ENCODE peak calls at places on chromosomes 7 and 10, in four cellular contexts. One of them, this sample, is unnamed.

GRCh38 chr10:16828731-16829175 is 11.5 kb upstream of the RSU1 start:
- DNase-seq in activated CD4-positive, alpha-beta T cell treated with anti-CD3 and anti-CD28 coated beads, Interleukin-2, amount 50 U/mL, for 24 hours: no peak
- DNase-seq in neuronal stem cell: no peak
- DNase-seq in NAMALWA: no peak
- DNase-seq in this sample: no peak

GRCh38 chr7:34751725-34752643 is 94.0 kb downstream of the NPSR1 start:
- DNase-seq in activated CD4-positive, alpha-beta T cell treated with anti-CD3 and anti-CD28 coated beads, Interleukin-2, amount 50 U/mL, for 24 hours: no peak
- DNase-seq in neuronal stem cell: no peak
- DNase-seq in NAMALWA: no peak
- DNase-seq in this sample: no peak

GRCh38 chr10:119687192-119688032 is 36.2 kb downstream of the BAG3 start:
- DNase-seq in activated CD4-positive, alpha-beta T cell treated with anti-CD3 and anti-CD28 coated beads, Interleukin-2, amount 50 U/mL, for 24 hours: no peak
- DNase-seq in neuronal stem cell: peak; percentile 61
- DNase-seq in NAMALWA: no peak
- DNase-seq in this sample: peak; percentile 4

GRCh38 chr7:42978496-42978895 is 46.3 kb downstream of the MRPL32 start:
- DNase-seq in activated CD4-positive, alpha-beta T cell treated with anti-CD3 and anti-CD28 coated beads, Interleukin-2, amount 50 U/mL, for 24 hours: no peak
- DNase-seq in neuronal stem cell: no peak
- DNase-seq in NAMALWA: no peak
- DNase-seq in this sample: no peak

GRCh38 chr7:151131622-151132293 is 35.7 kb downstream of the GBX1 start:
- DNase-seq in activated CD4-positive, alpha-beta T cell treated with anti-CD3 and anti-CD28 coated beads, Interleukin-2, amount 50 U/mL, for 24 hours: no peak
- DNase-seq in neuronal stem cell: no peak
- DNase-seq in NAMALWA: peak; percentile 39
- DNase-seq in this sample: no peak

GRCh38 chr7:101436857-101437576 is 74.3 kb downstream of the COL26A1 start:
- DNase-seq in activated CD4-positive, alpha-beta T cell treated with anti-CD3 and anti-CD28 coated beads, Interleukin-2, amount 50 U/mL, for 24 hours: no peak
- DNase-seq in neuronal stem cell: peak; percentile 29
- DNase-seq in NAMALWA: peak; percentile 42
- DNase-seq in this sample: no peak

GRCh38 chr7:24549961-24550360 is 23.3 kb upstream of the PALS2 start:
- DNase-seq in activated CD4-positive, alpha-beta T cell treated with anti-CD3 and anti-CD28 coated beads, Interleukin-2, amount 50 U/mL, for 24 hours: no peak
- DNase-seq in neuronal stem cell: no peak
- DNase-seq in NAMALWA: no peak
- DNase-seq in this sample: no peak

GRCh38 chr10:69449841-69450240 is 1.4 kb upstream of the TSPAN15 start:
- DNase-seq in activated CD4-positive, alpha-beta T cell treated with anti-CD3 and anti-CD28 coated beads, Interleukin-2, amount 50 U/mL, for 24 hours: peak; percentile 28
- DNase-seq in neuronal stem cell: peak; percentile 59
- DNase-seq in NAMALWA: peak; percentile 79
- DNase-seq in this sample: peak; percentile 88

GRCh38 chr7:146764458-146764857 is 647.9 kb downstream of the CNTNAP2 start:
- DNase-seq in activated CD4-positive, alpha-beta T cell treated with anti-CD3 and anti-CD28 coated beads, Interleukin-2, amount 50 U/mL, for 24 hours: no peak
- DNase-seq in neuronal stem cell: no peak
- DNase-seq in NAMALWA: no peak
- DNase-seq in this sample: no peak

GRCh38 chr10:6204063-6204340 is 1.3 kb downstream of the PFKFB3 start:
- DNase-seq in activated CD4-positive, alpha-beta T cell treated with anti-CD3 and anti-CD28 coated beads, Interleukin-2, amount 50 U/mL, for 24 hours: peak; percentile 39
- DNase-seq in neuronal stem cell: peak; percentile 18
- DNase-seq in NAMALWA: no peak
- DNase-seq in this sample: no peak

GRCh38 chr10:44827431-44828006 is 83.6 kb upstream of the TMEM72 start:
- DNase-seq in activated CD4-positive, alpha-beta T cell treated with anti-CD3 and anti-CD28 coated beads, Interleukin-2, amount 50 U/mL, for 24 hours: no peak
- DNase-seq in neuronal stem cell: no peak
- DNase-seq in NAMALWA: no peak
- DNase-seq in this sample: peak; percentile 70